ENCODE peak calls at places on chromosomes 11 and 22, in nine cellular contexts. P is immature natural killer cell; D is T-helper 22 cell; O is Calu3; N is T-helper 9 cell; R is T-helper 17 cell; H is HT-29; M is activated naive CD8-positive, alpha-beta T cell treated with anti-CD3 and anti-CD28 coated beads for 36 hours; W is amygdala. B is an unnamed sample.

GRCh38 chr11:106238704-106239360 is 161.4 kb downstream of the AASDHPPT start:
- DNase-seq in P (no peak), D (no peak), O (no peak), N (no peak), R (no peak), H (no peak), M (no peak), W (no peak), B (no peak)

GRCh38 chr11:1879342-1879940 is 12.3 kb downstream of the PRR33 start:
- DNase-seq in P (no peak), D (no peak), O (no peak), N (no peak), R (no peak), H (no peak), M (no peak), W (no peak), B (no peak)

GRCh38 chr11:131025020-131025419 is 108.7 kb upstream of the SNX19 start:
- DNase-seq in P (no peak), D (no peak), O (no peak), N (no peak), R (no peak), H (peak; percentile 45), M (no peak), W (no peak), B (no peak)

GRCh38 chr11:46295996-46296519 is 18.6 kb downstream of the CREB3L1 start:
- DNase-seq in P (no peak), D (no peak), O (no peak), N (no peak), R (no peak), H (no peak), M (no peak), W (no peak), B (no peak)

GRCh38 chr11:66653123-66653522 is 14.6 kb downstream of the RBM4 start:
- DNase-seq in P (no peak), D (no peak), O (no peak), N (no peak), R (no peak), H (no peak), M (no peak), W (no peak), B (no peak)

GRCh38 chr22:37932821-37933578 is 20.4 kb downstream of the C22orf23 start:
- DNase-seq in P (no peak), D (no peak), O (no peak), N (no peak), R (no peak), H (no peak), M (no peak), W (no peak), B (no peak)

GRCh38 chr11:64318694-64319420 is 936 bp downstream of the PRDX5 start:
- DNase-seq in P (no peak), D (no peak), O (no peak), N (no peak), R (no peak), H (no peak), M (no peak), W (no peak), B (no peak)

GRCh38 chr22:41780714-41781507 is 19.6 kb upstream of the CCDC134 start:
- DNase-seq in P (peak; percentile 93), D (peak; percentile 93), O (no peak), N (peak; percentile 83), R (peak; percentile 64), H (no peak), M (peak; percentile 87), W (no peak), B (no peak)

GRCh38 chr22:36329217-36330078 is 58.3 kb downstream of the MYH9 start:
- DNase-seq in P (peak; percentile 64), D (peak; percentile 82), O (peak; percentile 84), N (peak; percentile 68), R (peak; percentile 36), H (peak; percentile 38), M (peak; percentile 85), W (no peak), B (peak; percentile 52)